ENCODE peak calls at places on chromosomes 13 and 19, in six cellular contexts. B is K562, L is IMR-90, H is A549, R is neural progenitor cell, P is fibroblast of lung. F is an unnamed sample. For H3K9me3, the result is how much of the 10 kb centered on the place peaks cover.

GRCh38 chr19:34475026-34475974 is 6.3 kb upstream of the WTIP start:
- DNase-seq in L (peak), H (peak), R (no peak), P (peak), B (no peak), F (peak)

GRCh38 chr13:110311721-110312668 is 4.9 kb downstream of the COL4A2 start:
- DNase-seq in L (no peak), H (no peak), R (no peak), P (no peak), B (no peak), F (no peak)

GRCh38 chr13:107035778-107036177 is 467.8 kb upstream of the ARGLU1 start:
- DNase-seq in B (no peak), H (no peak), L (peak), P (peak), R (no peak), F (peak)

GRCh38 chr13:45941261-45941660 is 89.7 kb upstream of the SIAH3 start:
- DNase-seq in L (no peak), B (no peak), R (no peak), P (no peak), H (no peak), F (no peak)

GRCh38 chr13:90445179-90445578 is 902.3 kb upstream of the MIR17HG start:
- DNase-seq in L (peak), B (no peak), P (peak), H (peak), R (peak), F (peak)

GRCh38 chr13:100339411-100339935 is 249.1 kb downstream of the GGACT start:
- DNase-seq in P (no peak), B (no peak), H (no peak), L (no peak), R (no peak), F (no peak)

GRCh38 chr13:91778123-91778522 is 379.7 kb downstream of the GPC5 start:
- DNase-seq in P (no peak), R (no peak), H (no peak), L (no peak), B (no peak), F (no peak)

GRCh38 chr13:114105351-114106225 is 26.8 kb downstream of the RASA3 start:
- DNase-seq in L (no peak), H (no peak), P (no peak), B (no peak), R (no peak), F (no peak)

GRCh38 chr19:3672993-3673392 is 27.3 kb downstream of the PIP5K1C start:
- DNase-seq in P (no peak), H (no peak), L (no peak), B (peak), R (peak), F (no peak)

GRCh38 chr19:48631254-48631653 is 5.9 kb downstream of the DBP start:
- DNase-seq in H (no peak), B (no peak), R (no peak), P (no peak), L (no peak), F (no peak)

GRCh38 chr13:36244073-36244472 is 29.7 kb upstream of the SOHLH2 start:
- DNase-seq in R (no peak), L (no peak), B (no peak), P (no peak), H (no peak), F (no peak)

GRCh38 chr19:3369337-3370213 is 3.2 kb downstream of the NFIC start:
- DNase-seq in R (peak), B (no peak), P (peak), L (peak), H (no peak), F (no peak)

GRCh38 chr19:40369797-40370196 is 20.2 kb downstream of the HIPK4 start:
- DNase-seq in H (no peak), R (no peak), P (no peak), B (no peak), L (no peak), F (no peak)

GRCh38 chr19:5799247-5800241 is 5.3 kb upstream of the NRTN start:
- DNase-seq in L (no peak), B (peak), P (no peak), R (no peak), H (no peak), F (no peak)

GRCh38 chr13:98869408-98870090 is 108.3 kb downstream of the DOCK9 start:
- DNase-seq in R (no peak), P (no peak), B (peak), H (peak), L (no peak), F (no peak)

GRCh38 chr19:41705393-41706174 is 2.8 kb upstream of the CEACAM5 start:
- DNase-seq in P (peak), B (peak), L (no peak), H (peak), R (peak), F (peak)

GRCh38 chr13:48975101-48975925 is at the start of gene FNDC3A:
- DNase-seq in P (peak), B (peak), R (peak), H (peak), L (peak), F (peak)

GRCh38 chr19:45152504-45153338 is 8.1 kb downstream of the NKPD1 start:
- DNase-seq in R (peak), P (peak), B (no peak), H (no peak), L (peak), F (peak)

GRCh38 chr13:110298566-110299321 is 8.2 kb downstream of the COL4A1 start:
- DNase-seq in H (no peak), P (no peak), B (no peak), R (no peak), L (no peak), F (no peak)

GRCh38 chr19:12180377-12180776 is 17.5 kb downstream of the ZNF136 start:
- DNase-seq in B (no peak), H (no peak), P (no peak), L (no peak), R (no peak), F (no peak)
- H3K9me3 ChIP-seq in B (under half), H (under half), P (under half), L (half or more), R (under half), F (under half)

DNA sequence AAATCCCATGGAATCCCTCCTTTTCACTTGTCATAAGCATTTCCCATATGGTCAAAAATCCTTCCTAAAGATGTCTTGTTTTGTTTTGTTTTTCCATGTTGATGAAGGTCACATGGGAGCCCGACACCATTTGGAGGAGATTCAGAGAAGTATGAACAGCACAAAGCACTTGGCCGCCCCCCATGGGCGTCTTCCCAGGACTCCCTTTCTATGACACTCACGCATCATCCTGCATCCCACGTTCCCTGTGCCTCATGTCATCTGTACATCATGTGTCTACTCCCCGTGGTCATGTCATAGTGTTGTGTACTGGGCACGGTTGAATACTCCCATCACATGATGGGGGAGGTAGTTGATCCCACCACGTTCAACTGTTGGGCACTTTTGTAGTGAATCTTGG is 2.0 kb downstream of the ZSCAN1 start:
- DNase-seq in P (no peak), R (no peak), B (no peak), L (no peak), H (no peak), F (no peak)
- H3K4me2 ChIP-seq in P (no peak), R (no peak), B (no peak), L (no peak), H (no peak), F (no peak)

GRCh38 chr19:27792576-27793127 is 1420.3 kb downstream of the UQCRFS1 start:
- DNase-seq in B (no peak), R (no peak), P (no peak), L (no peak), H (no peak), F (no peak)
- TF ChIP-seq CTCF in B (no peak), R (no peak), P (no peak), L (no peak), H (no peak), F (no peak)

GRCh38 chr13:22427783-22428182 is 753.0 kb upstream of the SGCG start:
- DNase-seq in L (no peak), H (no peak), P (no peak), R (no peak), B (no peak), F (no peak)

GRCh38 chr13:22432690-22433089 is 748.1 kb upstream of the SGCG start:
- DNase-seq in R (no peak), B (no peak), P (no peak), H (no peak), L (no peak), F (no peak)

GRCh38 chr13:22427041-22427440 is 753.7 kb upstream of the SGCG start:
- DNase-seq in B (no peak), H (no peak), L (no peak), R (no peak), P (no peak), F (no peak)

GRCh38 chr13:22423261-22423660 is 752.4 kb downstream of the FGF9 start:
- DNase-seq in B (no peak), H (no peak), L (no peak), R (no peak), P (no peak), F (no peak)

DNA sequence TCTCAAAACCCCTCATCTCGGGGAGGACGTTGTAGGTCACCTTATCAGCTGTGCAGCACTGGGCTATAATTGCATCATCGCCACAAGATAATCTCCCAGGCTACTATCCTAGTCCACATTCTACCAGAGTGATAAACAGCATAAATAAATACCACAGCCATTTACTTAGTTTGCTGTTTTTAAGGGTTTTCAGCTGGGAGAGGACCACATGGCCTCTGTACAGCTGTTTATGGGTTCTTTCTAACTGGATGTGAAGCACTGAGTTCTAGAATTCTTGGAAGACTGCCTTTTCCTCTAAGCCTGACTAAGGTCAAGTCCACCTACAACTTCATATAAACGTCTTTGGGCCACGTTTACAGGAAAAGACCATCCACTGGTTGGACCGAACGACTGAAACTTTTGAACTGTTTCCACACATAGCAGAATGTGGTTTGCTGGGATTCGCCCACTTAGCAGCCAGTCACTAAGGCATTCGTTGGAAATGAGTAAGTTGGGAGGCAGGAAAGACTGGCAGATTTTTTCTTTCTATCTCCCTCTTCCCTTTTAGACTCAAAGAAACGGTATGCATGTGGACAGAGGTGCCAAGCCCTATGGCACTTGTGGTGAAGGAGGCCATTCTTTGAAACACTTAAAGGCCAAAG is 752.5 kb upstream of the SGCG start:
- DNase-seq in L (no peak), P (peak), R (no peak), B (no peak), H (no peak), F (no peak)
- H3K9me3 ChIP-seq in L (under half), P (under half), R (under half), B (under half), H (under half), F (under half)

F was measured in astrocyte.